ENCODE peak calls at places on chromosomes 6 and 20, in six cellular contexts. C, Z, R, H, S and U are unnamed samples. For H3K4me1, the result is how much of the 10 kb centered on the place peaks cover.

GRCh38 chr20:43565758-43566104 is 6.9 kb downstream of the SGK2 start:
- DNase-seq in C (no peak), Z (no peak), R (no peak), H (no peak), S (no peak), U (no peak)

GRCh38 chr6:117168296-117169059 is 96.9 kb upstream of the VGLL2 start:
- DNase-seq in C (no peak), Z (no peak), R (no peak), H (no peak), S (no peak), U (no peak)

GRCh38 chr6:84166395-84166794 is 61.0 kb downstream of the CEP162 start:
- DNase-seq in C (no peak), Z (no peak), R (no peak), H (no peak), S (no peak), U (no peak)

GRCh38 chr6:23349521-23350147 is 776.4 kb upstream of the NRSN1 start:
- DNase-seq in C (no peak), Z (no peak), R (peak), H (no peak), S (no peak), U (no peak)

GRCh38 chr6:14964901-14965300 is 281.0 kb upstream of the JARID2 start:
- DNase-seq in C (no peak), Z (no peak), R (no peak), H (no peak), S (no peak), U (no peak)

GRCh38 chr6:129628101-129628815 is 81.7 kb downstream of the ARHGAP18 start:
- DNase-seq in C (no peak), Z (no peak), R (no peak), H (no peak), S (no peak), U (no peak)

GRCh38 chr6:2973656-2974055 is 2.3 kb upstream of the SERPINB6 start:
- DNase-seq in C (no peak), Z (no peak), R (no peak), H (no peak), S (no peak), U (no peak)

GRCh38 chr6:118886641-118887040 is 7.3 kb upstream of the ASF1A start:
- DNase-seq in C (no peak), Z (no peak), R (no peak), H (no peak), S (no peak), U (no peak)

GRCh38 chr6:18192026-18192425 is 36.8 kb downstream of the KDM1B start:
- DNase-seq in C (no peak), Z (no peak), R (no peak), H (no peak), S (no peak), U (no peak)

DNA sequence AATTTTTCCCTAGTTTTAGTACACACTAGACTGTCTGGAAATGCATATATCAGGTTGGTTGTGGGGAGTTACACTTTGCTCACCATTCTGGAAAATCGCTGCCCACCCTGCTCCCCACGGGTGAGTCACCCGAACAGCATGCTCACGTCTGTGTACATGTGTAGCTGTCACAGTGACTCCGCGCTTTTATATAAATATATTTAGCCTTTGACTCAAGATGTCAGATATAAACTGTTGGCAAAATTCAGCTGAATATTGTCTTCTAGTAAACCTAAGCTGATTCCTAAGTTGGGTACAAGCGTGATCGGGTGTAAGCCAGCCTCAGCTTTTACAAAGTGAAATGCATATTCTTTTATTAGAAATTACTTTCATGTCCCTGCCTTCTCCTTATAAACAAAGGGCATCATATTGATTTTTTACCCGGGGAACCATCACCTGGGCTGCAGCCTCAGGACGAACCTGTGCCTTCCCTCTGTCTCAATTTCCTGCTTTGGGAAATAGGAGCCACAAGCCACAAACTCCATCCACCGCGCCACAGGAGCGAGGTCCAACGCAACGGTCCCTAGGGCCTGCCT is 4.3 kb downstream of the SDCBP2 start:
- DNase-seq in C (no peak), Z (peak), R (peak), H (no peak), S (no peak), U (no peak)
- H3K4me1 ChIP-seq in C (under half), Z (under half), R (under half), H (under half), S (half or more), U (under half)

GRCh38 chr6:150418825-150419594 is 50.2 kb downstream of the IYD start:
- DNase-seq in C (peak), Z (peak), R (peak), H (peak), S (peak), U (peak)
- H3K27ac ChIP-seq in C (no peak), Z (peak), R (peak), H (peak), S (no peak), U (peak)

GRCh38 chr20:3146732-3147341 is 12.8 kb downstream of the FASTKD5 start:
- DNase-seq in C (no peak), Z (no peak), R (no peak), H (no peak), S (no peak), U (no peak)
- H3K4me3 ChIP-seq in C (no peak), Z (no peak), R (no peak), H (no peak), S (no peak), U (no peak)

GRCh38 chr6:32084780-32085179 is 24.4 kb downstream of the TNXB start:
- DNase-seq in C (no peak), Z (no peak), R (no peak), H (no peak), S (no peak), U (no peak)

GRCh38 chr6:32081676-32082075 is 27.5 kb downstream of the TNXB start:
- DNase-seq in C (no peak), Z (no peak), R (no peak), H (no peak), S (no peak), U (no peak)

GRCh38 chr6:32083812-32084768 is 25.0 kb downstream of the TNXB start:
- DNase-seq in C (no peak), Z (peak), R (no peak), H (no peak), S (no peak), U (no peak)

GRCh38 chr6:32081168-32081624 is 27.9 kb downstream of the TNXB start:
- DNase-seq in C (no peak), Z (peak), R (no peak), H (peak), S (no peak), U (peak)

GRCh38 chr6:32082951-32083350 is 26.2 kb downstream of the TNXB start:
- DNase-seq in C (no peak), Z (peak), R (peak), H (peak), S (no peak), U (peak)
- H3K4me1 ChIP-seq in C (under half), Z (under half), R (under half), H (half or more), S (under half), U (under half)

GRCh38 chr6:32956176-32956575 is 3.3 kb upstream of the HLA-DMA start:
- DNase-seq in C (no peak), Z (no peak), R (no peak), H (no peak), S (no peak), U (no peak)

GRCh38 chr6:32952817-32953739 is at the start of gene HLA-DMA:
- DNase-seq in C (peak), Z (peak), R (peak), H (peak), S (peak), U (peak)

GRCh38 chr6:32954212-32954745 is 1.4 kb upstream of the HLA-DMA start:
- DNase-seq in C (no peak), Z (no peak), R (no peak), H (no peak), S (no peak), U (no peak)

GRCh38 chr6:32954983-32955802 is 2.3 kb upstream of the HLA-DMA start:
- DNase-seq in C (peak), Z (no peak), R (peak), H (no peak), S (peak), U (no peak)

GRCh38 chr6:32953775-32954174 is 878 bp upstream of the HLA-DMA start:
- DNase-seq in C (no peak), Z (no peak), R (no peak), H (no peak), S (no peak), U (no peak)
- H3K27ac ChIP-seq in C (no peak), Z (peak), R (no peak), H (peak), S (no peak), U (no peak)

GRCh38 chr6:127516676-127517273 is 2.4 kb downstream of the MTCL3 start:
- DNase-seq in C (peak), Z (no peak), R (peak), H (peak), S (peak), U (no peak)
- H3K4me3 ChIP-seq in C (peak), Z (peak), R (peak), H (peak), S (peak), U (peak)

DNA sequence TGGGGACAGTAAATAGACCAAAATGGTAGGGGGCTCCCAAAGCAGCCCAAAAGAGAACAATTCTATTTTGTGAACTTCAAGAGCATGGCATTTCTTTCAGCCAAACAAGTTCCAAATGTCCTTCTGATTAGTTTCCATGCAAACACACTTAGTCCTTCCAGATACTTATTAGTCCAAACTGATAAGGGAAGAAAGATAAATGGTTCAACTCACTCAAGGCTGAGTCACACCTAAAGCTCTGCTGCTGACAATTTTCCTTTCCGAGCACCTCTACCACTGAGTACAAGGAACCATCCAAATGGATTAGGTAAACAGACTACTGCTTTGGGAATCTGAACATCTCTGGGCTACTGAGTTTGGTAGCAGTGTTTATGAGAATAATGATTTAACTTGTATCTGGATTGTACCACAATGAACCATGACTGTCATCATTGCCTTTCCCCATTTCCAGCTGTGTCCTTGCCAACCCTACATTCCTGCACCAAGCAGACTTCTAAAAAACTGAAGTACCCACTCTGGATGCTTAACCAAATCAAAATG is 71.2 kb downstream of the TNFRSF21 start:
- DNase-seq in C (peak), Z (no peak), R (no peak), H (no peak), S (no peak), U (no peak)
- H3K4me1 ChIP-seq in C (under half), Z (under half), R (under half), H (under half), S (under half), U (under half)

GRCh38 chr6:26438000-26438399 is 2.3 kb upstream of the BTN3A3 start:
- DNase-seq in C (no peak), Z (no peak), R (no peak), H (no peak), S (no peak), U (no peak)

GRCh38 chr6:26439151-26439550 is 1.2 kb upstream of the BTN3A3 start:
- DNase-seq in C (no peak), Z (no peak), R (no peak), H (no peak), S (no peak), U (no peak)

GRCh38 chr6:26439552-26440125 is 665 bp upstream of the BTN3A3 start:
- DNase-seq in C (no peak), Z (no peak), R (no peak), H (no peak), S (no peak), U (no peak)

GRCh38 chr6:26441977-26442376 is 1.7 kb downstream of the BTN3A3 start:
- DNase-seq in C (no peak), Z (no peak), R (no peak), H (no peak), S (no peak), U (no peak)

GRCh38 chr6:26440977-26441358 is 664 bp downstream of the BTN3A3 start:
- DNase-seq in C (no peak), Z (no peak), R (no peak), H (no peak), S (no peak), U (no peak)
- H3K27ac ChIP-seq in C (no peak), Z (peak), R (peak), H (peak), S (no peak), U (no peak)